ENCODE peak calls at places on chromosomes 11 and 22, in five cellular contexts. F, G, E, S and J are unnamed samples.
A peak's percentile ranks its signal among the peaks of the same experiment; 100 is the strongest.

GRCh38 chr11:34600339-34601084 is 20.4 kb upstream of the EHF start:
- DNase-seq in F (peak; percentile 72), G (no peak), E (peak; percentile 65), S (peak; percentile 66), J (no peak)

GRCh38 chr22:25637672-25638071 is 73.2 kb downstream of the GRK3 start:
- DNase-seq in F (no peak), G (no peak), E (no peak), S (no peak), J (no peak)

GRCh38 chr11:135033545-135033944 is 621.5 kb upstream of the B3GAT1 start:
- DNase-seq in F (no peak), G (no peak), E (peak; percentile 88), S (no peak), J (no peak)

GRCh38 chr22:39316440-39317083 is 2.9 kb downstream of the RPL3 start:
- DNase-seq in F (peak; percentile 93), G (peak; percentile 86), E (peak; percentile 92), S (peak; percentile 78), J (peak; percentile 69)

GRCh38 chr11:124859171-124859570 is 6.1 kb upstream of the ROBO3 start:
- DNase-seq in F (no peak), G (no peak), E (no peak), S (no peak), J (no peak)

GRCh38 chr22:40487663-40488249 is 117.4 kb downstream of the SGSM3 start:
- DNase-seq in F (no peak), G (no peak), E (no peak), S (no peak), J (no peak)

GRCh38 chr22:18077639-18078328 is at the start of gene PEX26:
- DNase-seq in F (peak; percentile 87), G (no peak), E (peak; percentile 97), S (peak; percentile 95), J (no peak)

GRCh38 chr22:35544810-35545209 is 4.2 kb downstream of the RASD2 start:
- DNase-seq in F (no peak), G (no peak), E (no peak), S (no peak), J (no peak)